ENCODE peak calls at places on chromosomes 2 and 18, in eight cellular contexts. One of them, this sample, is unnamed.

GRCh38 chr2:189299974-189300373 is 120.4 kb upstream of the COL5A2 start:
- DNase-seq in AG10803: no peak
- DNase-seq in choroid plexus epithelial cell: no peak
- DNase-seq in tibial artery: no peak
- DNase-seq in colonic mucosa: no peak
- DNase-seq in cardiac fibroblast: no peak
- DNase-seq in foreskin fibroblast: no peak
- DNase-seq in heart right ventricle: no peak
- DNase-seq in this sample: no peak

GRCh38 chr2:37378411-37378810 is 34.0 kb downstream of the QPCT start:
- DNase-seq in heart right ventricle: no peak
- DNase-seq in colonic mucosa: no peak
- DNase-seq in cardiac fibroblast: peak
- DNase-seq in choroid plexus epithelial cell: peak
- DNase-seq in foreskin fibroblast: peak
- DNase-seq in AG10803: peak
- DNase-seq in tibial artery: no peak
- DNase-seq in this sample: peak

GRCh38 chr2:202158796-202159195 is 79.6 kb downstream of the SUMO1 start:
- DNase-seq in cardiac fibroblast: peak
- DNase-seq in tibial artery: no peak
- DNase-seq in colonic mucosa: no peak
- DNase-seq in heart right ventricle: no peak
- DNase-seq in foreskin fibroblast: peak
- DNase-seq in AG10803: peak
- DNase-seq in choroid plexus epithelial cell: peak
- DNase-seq in this sample: peak

GRCh38 chr2:241951920-241952319 is 82.4 kb downstream of the RTP5 start:
- DNase-seq in cardiac fibroblast: no peak
- DNase-seq in choroid plexus epithelial cell: no peak
- DNase-seq in AG10803: no peak
- DNase-seq in colonic mucosa: no peak
- DNase-seq in tibial artery: no peak
- DNase-seq in foreskin fibroblast: no peak
- DNase-seq in heart right ventricle: no peak
- DNase-seq in this sample: no peak

GRCh38 chr2:198314559-198315153 is 510.3 kb downstream of the PLCL1 start:
- DNase-seq in tibial artery: no peak
- DNase-seq in AG10803: peak
- DNase-seq in heart right ventricle: no peak
- DNase-seq in foreskin fibroblast: peak
- DNase-seq in colonic mucosa: peak
- DNase-seq in cardiac fibroblast: peak
- DNase-seq in choroid plexus epithelial cell: peak
- DNase-seq in this sample: peak

GRCh38 chr2:131030478-131030971 is 62.7 kb downstream of the FAM168B start:
- DNase-seq in colonic mucosa: no peak
- DNase-seq in tibial artery: no peak
- DNase-seq in heart right ventricle: no peak
- DNase-seq in foreskin fibroblast: no peak
- DNase-seq in AG10803: no peak
- DNase-seq in choroid plexus epithelial cell: no peak
- DNase-seq in cardiac fibroblast: no peak
- DNase-seq in this sample: no peak

GRCh38 chr18:43248610-43249249 is 28.6 kb downstream of the SYT4 start:
- DNase-seq in foreskin fibroblast: no peak
- DNase-seq in AG10803: no peak
- DNase-seq in tibial artery: no peak
- DNase-seq in colonic mucosa: no peak
- DNase-seq in choroid plexus epithelial cell: no peak
- DNase-seq in cardiac fibroblast: no peak
- DNase-seq in heart right ventricle: no peak
- DNase-seq in this sample: no peak

GRCh38 chr2:31197669-31198068 is 19.6 kb downstream of the CAPN14 start:
- DNase-seq in colonic mucosa: no peak
- DNase-seq in foreskin fibroblast: no peak
- DNase-seq in AG10803: no peak
- DNase-seq in cardiac fibroblast: no peak
- DNase-seq in tibial artery: no peak
- DNase-seq in heart right ventricle: no peak
- DNase-seq in choroid plexus epithelial cell: no peak
- DNase-seq in this sample: no peak

GRCh38 chr2:54924121-54924520 is 126.1 kb downstream of the RTN4 start:
- DNase-seq in choroid plexus epithelial cell: no peak
- DNase-seq in heart right ventricle: no peak
- DNase-seq in cardiac fibroblast: peak
- DNase-seq in foreskin fibroblast: no peak
- DNase-seq in AG10803: no peak
- DNase-seq in colonic mucosa: no peak
- DNase-seq in tibial artery: no peak
- DNase-seq in this sample: no peak

GRCh38 chr2:75022516-75022915 is 64.1 kb downstream of the POLE4 start:
- DNase-seq in cardiac fibroblast: peak
- DNase-seq in colonic mucosa: no peak
- DNase-seq in AG10803: peak
- DNase-seq in heart right ventricle: no peak
- DNase-seq in choroid plexus epithelial cell: peak
- DNase-seq in tibial artery: no peak
- DNase-seq in foreskin fibroblast: no peak
- DNase-seq in this sample: peak

GRCh38 chr2:241363316-241363879 is 7.3 kb downstream of the FARP2 start:
- DNase-seq in AG10803: no peak
- DNase-seq in colonic mucosa: no peak
- DNase-seq in choroid plexus epithelial cell: no peak
- DNase-seq in cardiac fibroblast: no peak
- DNase-seq in foreskin fibroblast: no peak
- DNase-seq in heart right ventricle: no peak
- DNase-seq in tibial artery: no peak
- DNase-seq in this sample: no peak

GRCh38 chr18:12659904-12660605 is 2.1 kb upstream of the SPIRE1 start:
- DNase-seq in foreskin fibroblast: peak
- DNase-seq in choroid plexus epithelial cell: peak
- DNase-seq in heart right ventricle: peak
- DNase-seq in cardiac fibroblast: peak
- DNase-seq in AG10803: peak
- DNase-seq in colonic mucosa: peak
- DNase-seq in tibial artery: peak
- DNase-seq in this sample: peak

GRCh38 chr2:111946294-111947114 is 48.1 kb downstream of the MERTK start:
- DNase-seq in cardiac fibroblast: peak
- DNase-seq in foreskin fibroblast: peak
- DNase-seq in colonic mucosa: peak
- DNase-seq in AG10803: peak
- DNase-seq in heart right ventricle: peak
- DNase-seq in choroid plexus epithelial cell: peak
- DNase-seq in tibial artery: peak
- DNase-seq in this sample: peak

GRCh38 chr2:239300871-239301742 is 99.7 kb downstream of the HDAC4 start:
- DNase-seq in choroid plexus epithelial cell: no peak
- DNase-seq in cardiac fibroblast: no peak
- DNase-seq in heart right ventricle: no peak
- DNase-seq in foreskin fibroblast: no peak
- DNase-seq in AG10803: no peak
- DNase-seq in colonic mucosa: no peak
- DNase-seq in tibial artery: no peak
- DNase-seq in this sample: no peak

GRCh38 chr2:177317857-177318256 is 53.3 kb upstream of the NFE2L2 start:
- DNase-seq in cardiac fibroblast: no peak
- DNase-seq in foreskin fibroblast: no peak
- DNase-seq in heart right ventricle: no peak
- DNase-seq in choroid plexus epithelial cell: no peak
- DNase-seq in AG10803: no peak
- DNase-seq in colonic mucosa: no peak
- DNase-seq in tibial artery: no peak
- DNase-seq in this sample: no peak

GRCh38 chr2:43539991-43540860 is 55.6 kb downstream of the THADA start:
- DNase-seq in colonic mucosa: peak
- DNase-seq in cardiac fibroblast: peak
- DNase-seq in heart right ventricle: peak
- DNase-seq in foreskin fibroblast: peak
- DNase-seq in choroid plexus epithelial cell: peak
- DNase-seq in tibial artery: peak
- DNase-seq in AG10803: peak
- DNase-seq in this sample: peak

GRCh38 chr2:201852878-201853415 is 46.6 kb downstream of the CDK15 start:
- DNase-seq in choroid plexus epithelial cell: no peak
- DNase-seq in tibial artery: no peak
- DNase-seq in heart right ventricle: no peak
- DNase-seq in foreskin fibroblast: no peak
- DNase-seq in AG10803: no peak
- DNase-seq in cardiac fibroblast: peak
- DNase-seq in colonic mucosa: no peak
- DNase-seq in this sample: peak

GRCh38 chr2:178417916-178418315 is 33.1 kb downstream of the PRKRA start:
- DNase-seq in foreskin fibroblast: no peak
- DNase-seq in heart right ventricle: no peak
- DNase-seq in colonic mucosa: no peak
- DNase-seq in AG10803: no peak
- DNase-seq in choroid plexus epithelial cell: no peak
- DNase-seq in tibial artery: no peak
- DNase-seq in cardiac fibroblast: no peak
- DNase-seq in this sample: no peak

GRCh38 chr2:28687640-28688039 is 64.0 kb upstream of the PPP1CB start:
- DNase-seq in choroid plexus epithelial cell: no peak
- DNase-seq in foreskin fibroblast: no peak
- DNase-seq in tibial artery: no peak
- DNase-seq in heart right ventricle: no peak
- DNase-seq in cardiac fibroblast: no peak
- DNase-seq in colonic mucosa: no peak
- DNase-seq in AG10803: no peak
- DNase-seq in this sample: no peak

GRCh38 chr2:241191101-241191500 is 2.6 kb downstream of the ANO7 start:
- DNase-seq in colonic mucosa: peak
- DNase-seq in foreskin fibroblast: no peak
- DNase-seq in tibial artery: no peak
- DNase-seq in heart right ventricle: no peak
- DNase-seq in choroid plexus epithelial cell: no peak
- DNase-seq in AG10803: no peak
- DNase-seq in cardiac fibroblast: no peak
- DNase-seq in this sample: no peak

GRCh38 chr2:239882335-239882734 is 142.8 kb downstream of the NDUFA10 start:
- DNase-seq in heart right ventricle: peak
- DNase-seq in foreskin fibroblast: no peak
- DNase-seq in tibial artery: no peak
- DNase-seq in colonic mucosa: peak
- DNase-seq in choroid plexus epithelial cell: peak
- DNase-seq in AG10803: peak
- DNase-seq in cardiac fibroblast: peak
- DNase-seq in this sample: peak

GRCh38 chr2:185738679-185739472 is at the start of gene FSIP2:
- DNase-seq in cardiac fibroblast: peak
- DNase-seq in colonic mucosa: peak
- DNase-seq in choroid plexus epithelial cell: peak
- DNase-seq in AG10803: peak
- DNase-seq in foreskin fibroblast: peak
- DNase-seq in tibial artery: peak
- DNase-seq in heart right ventricle: peak
- DNase-seq in this sample: peak
- TF ChIP-seq CTCF in cardiac fibroblast: peak
- TF ChIP-seq CTCF in colonic mucosa: peak
- TF ChIP-seq CTCF in choroid plexus epithelial cell: peak
- TF ChIP-seq CTCF in AG10803: peak
- TF ChIP-seq CTCF in foreskin fibroblast: peak
- TF ChIP-seq CTCF in tibial artery: peak
- TF ChIP-seq CTCF in heart right ventricle: no peak
- TF ChIP-seq CTCF in this sample: peak

GRCh38 chr18:44509048-44509447 is 171.6 kb upstream of the SETBP1 start:
- DNase-seq in tibial artery: no peak
- DNase-seq in colonic mucosa: no peak
- DNase-seq in AG10803: no peak
- DNase-seq in choroid plexus epithelial cell: no peak
- DNase-seq in heart right ventricle: no peak
- DNase-seq in foreskin fibroblast: no peak
- DNase-seq in cardiac fibroblast: no peak
- DNase-seq in this sample: no peak

GRCh38 chr18:44503854-44504253 is 176.8 kb upstream of the SETBP1 start:
- DNase-seq in tibial artery: no peak
- DNase-seq in heart right ventricle: no peak
- DNase-seq in choroid plexus epithelial cell: no peak
- DNase-seq in colonic mucosa: no peak
- DNase-seq in AG10803: no peak
- DNase-seq in foreskin fibroblast: no peak
- DNase-seq in cardiac fibroblast: no peak
- DNase-seq in this sample: no peak

GRCh38 chr18:44507729-44508325 is 172.9 kb upstream of the SETBP1 start:
- DNase-seq in choroid plexus epithelial cell: peak
- DNase-seq in heart right ventricle: peak
- DNase-seq in colonic mucosa: no peak
- DNase-seq in tibial artery: peak
- DNase-seq in AG10803: no peak
- DNase-seq in foreskin fibroblast: no peak
- DNase-seq in cardiac fibroblast: peak
- DNase-seq in this sample: no peak

GRCh38 chr18:44510376-44510775 is 170.3 kb upstream of the SETBP1 start:
- DNase-seq in choroid plexus epithelial cell: no peak
- DNase-seq in AG10803: no peak
- DNase-seq in colonic mucosa: no peak
- DNase-seq in heart right ventricle: no peak
- DNase-seq in cardiac fibroblast: no peak
- DNase-seq in foreskin fibroblast: no peak
- DNase-seq in tibial artery: no peak
- DNase-seq in this sample: peak

DNA sequence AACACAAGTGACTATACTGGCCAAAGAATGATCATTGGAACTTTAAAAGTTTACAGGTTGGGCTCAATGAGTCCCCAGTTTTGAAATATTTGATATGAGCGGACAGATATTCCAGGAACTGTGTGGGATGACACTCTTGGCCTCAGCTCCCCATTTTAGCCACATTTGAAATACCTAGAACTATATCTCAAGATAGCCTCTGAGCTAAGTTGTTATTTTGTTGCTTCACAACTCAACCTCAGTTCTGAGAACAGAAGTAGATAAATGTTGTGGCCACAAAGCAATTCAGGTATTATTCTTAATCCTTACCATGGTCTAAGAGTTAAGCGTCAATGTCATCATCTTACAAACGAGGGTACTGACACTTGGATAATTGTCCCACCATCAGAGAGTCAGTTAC is 172.2 kb upstream of the SETBP1 start:
- DNase-seq in AG10803: no peak
- DNase-seq in tibial artery: no peak
- DNase-seq in cardiac fibroblast: no peak
- DNase-seq in heart right ventricle: no peak
- DNase-seq in choroid plexus epithelial cell: no peak
- DNase-seq in foreskin fibroblast: no peak
- DNase-seq in colonic mucosa: no peak
- DNase-seq in this sample: no peak
- H3K4me3 ChIP-seq in AG10803: no peak
- H3K4me3 ChIP-seq in tibial artery: no peak
- H3K4me3 ChIP-seq in cardiac fibroblast: no peak
- H3K4me3 ChIP-seq in heart right ventricle: no peak
- H3K4me3 ChIP-seq in choroid plexus epithelial cell: no peak
- H3K4me3 ChIP-seq in foreskin fibroblast: no peak
- H3K4me3 ChIP-seq in colonic mucosa: no peak
- H3K4me3 ChIP-seq in this sample: no peak

GRCh38 chr2:50513724-50514123 is 518.2 kb downstream of the NRXN1 start:
- DNase-seq in cardiac fibroblast: no peak
- DNase-seq in choroid plexus epithelial cell: no peak
- DNase-seq in AG10803: no peak
- DNase-seq in colonic mucosa: no peak
- DNase-seq in heart right ventricle: no peak
- DNase-seq in foreskin fibroblast: no peak
- DNase-seq in tibial artery: no peak
- DNase-seq in this sample: no peak
- TF ChIP-seq CTCF in cardiac fibroblast: no peak
- TF ChIP-seq CTCF in choroid plexus epithelial cell: peak
- TF ChIP-seq CTCF in AG10803: no peak
- TF ChIP-seq CTCF in colonic mucosa: no peak
- TF ChIP-seq CTCF in heart right ventricle: no peak
- TF ChIP-seq CTCF in foreskin fibroblast: no peak
- TF ChIP-seq CTCF in tibial artery: no peak
- TF ChIP-seq CTCF in this sample: no peak

GRCh38 chr18:25239636-25240468 is 112.1 kb downstream of the ZNF521 start:
- DNase-seq in heart right ventricle: no peak
- DNase-seq in foreskin fibroblast: no peak
- DNase-seq in cardiac fibroblast: no peak
- DNase-seq in colonic mucosa: no peak
- DNase-seq in tibial artery: no peak
- DNase-seq in choroid plexus epithelial cell: peak
- DNase-seq in AG10803: peak
- DNase-seq in this sample: no peak
- H3K4me3 ChIP-seq in heart right ventricle: no peak
- H3K4me3 ChIP-seq in foreskin fibroblast: no peak
- H3K4me3 ChIP-seq in cardiac fibroblast: no peak
- H3K4me3 ChIP-seq in colonic mucosa: no peak
- H3K4me3 ChIP-seq in tibial artery: no peak
- H3K4me3 ChIP-seq in choroid plexus epithelial cell: no peak
- H3K4me3 ChIP-seq in AG10803: no peak
- H3K4me3 ChIP-seq in this sample: no peak

This sample was measured in fibroblast of mammary gland.